ENCODE peak calls at places on chromosomes 6 and 20, in six cellular contexts. T, R, J, S, W and I are unnamed samples.

GRCh38 chr6:134303903-134304302 is 14.0 kb downstream of the SGK1 start:
- DNase-seq in J (no peak), S (no peak), T (no peak), R (no peak), W (no peak), I (no peak)

GRCh38 chr20:5474646-5475550 is 158.1 kb upstream of the PROKR2 start:
- DNase-seq in J (no peak), T (no peak), R (no peak), S (no peak), W (no peak), I (no peak)

GRCh38 chr20:35610833-35611427 is 4.7 kb upstream of the SPAG4 start:
- DNase-seq in R (no peak), W (no peak), J (no peak), S (peak; percentile 50), T (no peak), I (no peak)

GRCh38 chr20:32191873-32192272 is 15.7 kb downstream of the PLAGL2 start:
- DNase-seq in W (no peak), J (no peak), R (no peak), S (no peak), T (no peak), I (no peak)

GRCh38 chr6:64012351-64013060 is 376.9 kb downstream of the PHF3 start:
- DNase-seq in R (no peak), J (peak; percentile 61), W (no peak), S (no peak), T (peak; percentile 34), I (no peak)

GRCh38 chr20:11718474-11719094 is 199.1 kb upstream of the BTBD3 start:
- DNase-seq in J (no peak), T (no peak), W (no peak), R (no peak), S (no peak), I (no peak)

GRCh38 chr6:140366991-140367390 is 992.5 kb upstream of the CITED2 start:
- DNase-seq in R (no peak), W (no peak), J (no peak), T (no peak), S (no peak), I (no peak)

GRCh38 chr20:32564921-32565734 is 20.0 kb downstream of the NOL4L start:
- DNase-seq in W (no peak), S (no peak), J (no peak), R (no peak), T (peak; percentile 46), I (no peak)

GRCh38 chr6:111663692-111664564 is 58.2 kb upstream of the TRAF3IP2 start:
- DNase-seq in J (no peak), T (no peak), R (peak; percentile 85), S (no peak), W (peak; percentile 82), I (no peak)

GRCh38 chr20:50295345-50295744 is 104.7 kb downstream of the CEBPB start:
- DNase-seq in W (no peak), T (no peak), J (no peak), R (no peak), S (no peak), I (no peak)

GRCh38 chr20:45339799-45340198 is 8.4 kb downstream of the SDC4 start:
- DNase-seq in W (no peak), R (no peak), J (no peak), S (no peak), T (no peak), I (no peak)

GRCh38 chr6:36655073-36655847 is 23.3 kb upstream of the CDKN1A start:
- DNase-seq in J (no peak), S (no peak), W (no peak), T (no peak), R (no peak), I (no peak)

GRCh38 chr6:142934599-142934998 is 10.4 kb downstream of the HIVEP2 start:
- DNase-seq in T (no peak), R (no peak), S (no peak), W (no peak), J (no peak), I (no peak)

GRCh38 chr6:166999845-167000253 is 652 bp downstream of the CEP43 start:
- DNase-seq in T (peak; percentile 49), W (no peak), S (peak; percentile 26), R (no peak), J (peak; percentile 74), I (peak; percentile 21)

GRCh38 chr6:140572129-140572528 is 1197.7 kb upstream of the CITED2 start:
- DNase-seq in T (no peak), W (no peak), R (no peak), J (no peak), S (no peak), I (no peak)

GRCh38 chr6:136113736-136114173 is 136.4 kb downstream of the MTFR2 start:
- DNase-seq in W (no peak), S (no peak), T (peak; percentile 26), R (peak; percentile 71), J (no peak), I (peak; percentile 47)

GRCh38 chr20:32544260-32544722 is 40.8 kb downstream of the NOL4L start:
- DNase-seq in S (no peak), W (no peak), T (no peak), R (no peak), J (no peak), I (no peak)

GRCh38 chr20:51507357-51508036 is 35.0 kb downstream of the NFATC2 start:
- DNase-seq in R (no peak), S (no peak), W (no peak), T (no peak), J (no peak), I (no peak)

GRCh38 chr6:51322505-51322904 is 503.8 kb downstream of the TFAP2B start:
- DNase-seq in T (no peak), W (no peak), S (no peak), J (peak; percentile 38), R (no peak), I (no peak)

GRCh38 chr6:167578371-167578901 is 248.3 kb upstream of the AFDN start:
- DNase-seq in T (no peak), J (no peak), W (no peak), S (no peak), R (peak; percentile 44), I (no peak)

GRCh38 chr6:168417158-168417557 is 23.8 kb upstream of the SMOC2 start:
- DNase-seq in T (no peak), J (peak; percentile 12), W (peak; percentile 59), R (no peak), S (no peak), I (peak; percentile 70)

GRCh38 chr20:10783660-10784336 is 110.0 kb upstream of the JAG1 start:
- DNase-seq in R (no peak), S (no peak), T (no peak), W (no peak), J (no peak), I (no peak)

DNA sequence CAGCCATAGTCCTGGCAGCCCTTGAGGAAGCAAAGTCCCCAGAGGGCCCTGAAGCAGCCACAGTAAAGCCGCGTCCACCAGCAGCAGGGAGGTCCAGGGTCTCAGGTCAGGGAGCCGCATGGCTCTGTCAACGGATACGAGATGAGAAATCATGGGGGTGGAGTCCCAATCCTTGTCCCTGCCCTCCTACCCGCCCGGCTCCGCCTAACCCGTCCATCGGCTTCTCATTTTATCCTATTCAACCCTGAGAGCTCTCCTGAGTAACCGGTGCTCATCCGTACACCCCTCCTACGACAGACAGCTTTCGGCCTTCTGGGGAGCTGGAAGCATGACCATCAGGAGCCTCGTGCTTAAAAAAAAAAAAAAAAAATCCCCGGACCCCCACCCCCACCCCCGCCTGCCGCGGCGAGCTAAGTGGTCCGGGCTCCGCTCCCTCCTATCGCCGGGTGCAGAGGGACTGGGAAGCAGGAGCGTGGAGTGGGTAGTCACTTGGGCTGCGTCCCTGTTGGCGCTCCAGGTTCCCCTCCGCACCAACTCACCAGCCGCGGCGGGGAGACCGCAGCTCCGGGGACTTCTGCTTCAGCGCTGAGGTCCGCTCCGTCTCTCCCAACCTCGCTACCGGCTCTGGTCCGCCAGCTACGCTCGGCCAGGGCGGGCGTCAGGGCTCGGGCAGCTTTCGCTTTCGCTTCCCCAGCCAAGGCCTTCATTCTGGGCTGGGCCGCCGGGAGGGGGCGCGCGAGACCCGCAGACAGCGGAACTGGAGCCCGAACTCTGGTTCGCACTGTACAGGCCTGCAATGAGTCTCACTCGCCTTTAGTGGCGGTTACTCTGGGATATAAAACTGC is at the start of gene TAP2:
- DNase-seq in R (peak; percentile 97), S (peak; percentile 98), W (peak; percentile 99), J (peak; percentile 89), T (peak; percentile 99), I (peak; percentile 98)
- TF ChIP-seq POLR2A in R (peak; percentile 25), S (no peak), W (no peak), J (peak; percentile 73), T (peak; percentile 74), I (peak; percentile 48)

GRCh38 chr6:169903122-169903521 is 151.7 kb downstream of the ERMARD start:
- DNase-seq in S (no peak), J (no peak), R (peak; percentile 14), T (no peak), W (no peak), I (no peak)

GRCh38 chr6:169904051-169904922 is 152.9 kb downstream of the ERMARD start:
- DNase-seq in J (no peak), R (peak; percentile 30), S (no peak), T (no peak), W (no peak), I (peak; percentile 45)

GRCh38 chr6:169906004-169906740 is 154.8 kb downstream of the ERMARD start:
- DNase-seq in T (no peak), S (no peak), W (no peak), R (peak; percentile 18), J (no peak), I (peak; percentile 24)

GRCh38 chr6:169906741-169907418 is 155.5 kb downstream of the ERMARD start:
- DNase-seq in W (no peak), J (no peak), T (no peak), R (peak; percentile 57), S (no peak), I (no peak)

GRCh38 chr6:169905041-169905807 is 153.8 kb downstream of the ERMARD start:
- DNase-seq in R (peak; percentile 29), J (no peak), S (peak; percentile 65), W (no peak), T (no peak), I (peak; percentile 50)
- TF ChIP-seq POLR2AphosphoS5 in R (peak; percentile 50), J (no peak), S (peak; percentile 28), W (no peak), T (peak; percentile 51), I (peak; percentile 9)

GRCh38 chr6:82571431-82571830 is 207.8 kb downstream of the TPBG start:
- DNase-seq in J (no peak), T (no peak), R (no peak), W (no peak), S (no peak), I (no peak)
- TF ChIP-seq EP300 in J (no peak), T (no peak), R (no peak), W (no peak), S (no peak), I (no peak)

DNA sequence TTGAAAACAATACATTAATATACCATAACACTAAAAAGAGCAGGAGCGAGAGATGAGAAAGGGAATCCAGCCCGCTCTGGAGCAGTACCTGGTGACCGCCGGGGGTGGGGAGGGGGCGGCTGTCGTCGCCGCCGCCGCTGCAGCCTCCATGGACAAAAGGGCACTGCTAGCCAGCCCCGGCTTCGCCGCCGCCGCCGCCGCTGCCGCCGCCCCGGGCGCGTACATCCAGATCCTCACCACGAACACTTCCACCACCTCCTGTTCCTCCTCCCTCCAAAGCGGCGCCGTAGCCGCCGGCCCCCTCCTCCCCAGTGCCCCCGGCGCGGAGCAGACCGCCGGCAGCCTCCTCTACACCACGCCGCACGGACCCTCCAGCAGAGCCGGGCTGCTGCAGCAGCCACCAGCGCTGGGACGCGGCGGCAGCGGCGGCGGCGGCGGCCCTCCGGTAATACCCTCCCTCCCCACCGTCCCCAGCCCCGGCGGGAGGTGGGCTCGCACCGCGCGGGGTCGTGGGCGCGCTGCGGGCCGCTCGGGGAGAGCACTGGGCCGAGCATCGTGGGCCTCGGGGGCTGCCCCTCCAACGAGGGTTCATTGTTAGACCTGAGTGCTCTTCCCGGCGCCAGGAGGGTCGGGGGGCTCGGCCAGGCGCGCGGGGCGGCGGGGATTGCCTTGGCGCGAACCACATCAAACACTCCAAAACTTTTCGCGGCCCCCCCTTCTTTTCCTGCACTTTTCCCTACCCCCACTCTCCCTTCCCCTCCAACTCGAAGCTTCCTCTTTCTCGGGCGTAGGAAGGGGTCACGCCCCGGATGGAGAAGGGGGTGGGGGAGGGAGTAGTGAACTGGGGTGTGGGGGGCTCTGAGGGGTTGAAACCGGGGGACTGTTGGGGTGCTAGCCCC is 751 bp downstream of the E2F3 start:
- DNase-seq in R (peak; percentile 67), S (peak; percentile 35), W (peak; percentile 63), J (peak; percentile 67), T (peak; percentile 51), I (peak; percentile 92)
- TF ChIP-seq POLR2A in R (no peak), S (no peak), W (peak; percentile 79), J (peak; percentile 26), T (no peak), I (peak; percentile 2)